ENCODE peak calls at places on chromosomes 13 and 19, in seven cellular contexts. B is gastrocnemius medialis, U is brain microvascular endothelial cell, M is IMR-90, Y is cardiac muscle cell, S is Panc1, Q is ovary. I is an unnamed sample.
A peak's percentile ranks its signal among the peaks of the same experiment; 100 is the strongest.

GRCh38 chr13:26222523-26223046 is 471 bp upstream of the RNF6 start:
- DNase-seq in B (no peak), U (no peak), M (no peak), Y (no peak), S (peak; percentile 18), Q (no peak), I (peak; percentile 15)

GRCh38 chr19:2277138-2277537 is 4.8 kb downstream of the PEAK3 start:
- DNase-seq in B (no peak), U (no peak), M (no peak), Y (no peak), S (no peak), Q (no peak), I (no peak)

GRCh38 chr13:103188688-103189326 is 122.6 kb upstream of the SLC10A2 start:
- DNase-seq in B (no peak), U (no peak), M (no peak), Y (peak; percentile 61), S (no peak), Q (no peak), I (no peak)

GRCh38 chr13:92197669-92198068 is 799.2 kb downstream of the GPC5 start:
- DNase-seq in B (no peak), U (peak; percentile 7), M (peak; percentile 19), Y (peak; percentile 49), S (no peak), Q (no peak), I (no peak)

GRCh38 chr13:43879323-43880181 is at the start of the genes CCDC122 and LACC1:
- DNase-seq in B (peak; percentile 47), U (peak; percentile 76), M (peak; percentile 84), Y (peak; percentile 89), S (no peak), Q (peak; percentile 80), I (peak; percentile 87)

GRCh38 chr19:28488006-28488405 is 724.9 kb downstream of the UQCRFS1 start:
- DNase-seq in B (no peak), U (no peak), M (no peak), Y (no peak), S (no peak), Q (no peak), I (no peak)

GRCh38 chr13:99654076-99654475 is 152.8 kb downstream of the TM9SF2 start:
- DNase-seq in B (no peak), U (no peak), M (no peak), Y (no peak), S (no peak), Q (no peak), I (no peak)

GRCh38 chr19:41299755-41300089 is 10.2 kb upstream of the CCDC97 start:
- DNase-seq in B (peak; percentile 68), U (peak; percentile 78), M (peak; percentile 92), Y (peak; percentile 78), S (no peak), Q (no peak), I (peak; percentile 84)

GRCh38 chr13:51785592-51786424 is 18.2 kb downstream of the DHRS12 start:
- DNase-seq in B (no peak), U (no peak), M (peak; percentile 44), Y (peak; percentile 69), S (no peak), Q (peak; percentile 58), I (peak; percentile 74)

GRCh38 chr19:40247735-40248262 is 21.3 kb upstream of the CCNP start:
- DNase-seq in B (no peak), U (no peak), M (no peak), Y (no peak), S (no peak), Q (no peak), I (no peak)

GRCh38 chr13:49046534-49046933 is 70.8 kb downstream of the FNDC3A start:
- DNase-seq in B (no peak), U (no peak), M (peak; percentile 29), Y (peak; percentile 37), S (no peak), Q (no peak), I (no peak)

GRCh38 chr19:31352296-31352781 is 3.1 kb upstream of the TSHZ3 start:
- DNase-seq in B (no peak), U (no peak), M (no peak), Y (no peak), S (no peak), Q (no peak), I (no peak)

GRCh38 chr13:46844431-46844830 is 47.5 kb upstream of the ESD start:
- DNase-seq in B (no peak), U (no peak), M (peak; percentile 3), Y (no peak), S (no peak), Q (no peak), I (no peak)

GRCh38 chr19:15108145-15108844 is 1.1 kb downstream of the SYDE1 start:
- DNase-seq in B (no peak), U (no peak), M (no peak), Y (peak; percentile 21), S (no peak), Q (no peak), I (no peak)

GRCh38 chr19:16325671-16326400 is 1.2 kb downstream of the KLF2 start:
- DNase-seq in B (no peak), U (no peak), M (no peak), Y (peak; percentile 52), S (no peak), Q (peak; percentile 74), I (no peak)

GRCh38 chr19:16324064-16324383 is 602 bp upstream of the KLF2 start:
- DNase-seq in B (no peak), U (no peak), M (no peak), Y (no peak), S (no peak), Q (no peak), I (no peak)

GRCh38 chr19:16324384-16325160 is at the start of gene KLF2:
- DNase-seq in B (peak; percentile 84), U (peak; percentile 90), M (peak; percentile 90), Y (peak; percentile 96), S (no peak), Q (peak; percentile 96), I (peak; percentile 97)

GRCh38 chr19:16325161-16325527 is 518 bp downstream of the KLF2 start:
- DNase-seq in B (no peak), U (no peak), M (no peak), Y (no peak), S (no peak), Q (peak; percentile 72), I (no peak)

GRCh38 chr19:16323532-16323931 is 1.1 kb upstream of the KLF2 start:
- DNase-seq in B (no peak), U (no peak), M (no peak), Y (no peak), S (no peak), Q (no peak), I (no peak)
- H3K27ac ChIP-seq in B (peak overlapping the region; percentile 99), U (no peak overlapping the region), M (no peak overlapping the region), Y (no peak overlapping the region), S (no peak overlapping the region), Q (peak overlapping the region; percentile 74), I (peak overlapping the region; percentile 98)

GRCh38 chr13:84912720-84913119 is 886.5 kb downstream of the SLITRK6 start:
- DNase-seq in B (no peak), U (no peak), M (no peak), Y (no peak), S (no peak), Q (no peak), I (no peak)

DNA sequence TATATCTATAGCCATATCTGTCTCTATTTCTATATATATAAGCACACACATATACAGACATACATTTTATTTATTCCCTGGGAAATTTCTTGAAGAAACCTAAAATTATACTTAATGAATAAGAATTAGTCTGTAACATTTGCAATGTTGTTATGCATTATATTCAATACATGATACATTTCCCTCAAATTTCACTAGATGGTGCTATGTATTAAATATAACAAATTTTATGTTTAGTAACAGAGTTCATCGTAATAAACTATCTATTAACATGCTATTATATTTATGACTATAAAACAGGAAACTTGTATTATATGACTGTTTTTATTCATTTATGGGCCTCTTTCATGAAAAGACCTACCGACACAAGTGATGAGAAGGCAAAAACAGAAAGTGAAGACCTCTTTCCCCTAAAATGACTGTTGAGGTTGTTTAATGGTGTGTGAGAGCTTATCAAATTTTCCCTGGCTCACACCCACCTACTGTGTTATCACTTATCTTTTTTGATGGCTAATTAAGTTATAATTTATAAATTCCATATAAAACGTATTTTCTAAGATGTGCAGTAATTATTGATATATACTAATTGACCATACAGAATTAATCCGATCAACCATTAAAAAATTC is 881.9 kb downstream of the SLITRK6 start:
- DNase-seq in B (no peak), U (no peak), M (peak; percentile 31), Y (peak; percentile 30), S (no peak), Q (no peak), I (no peak)
- TF ChIP-seq CTCF in B (no peak), U (no peak), M (peak; percentile 50), Y (peak; percentile 31), S (peak; percentile 8), Q (no peak), I (peak; percentile 45)

DNA sequence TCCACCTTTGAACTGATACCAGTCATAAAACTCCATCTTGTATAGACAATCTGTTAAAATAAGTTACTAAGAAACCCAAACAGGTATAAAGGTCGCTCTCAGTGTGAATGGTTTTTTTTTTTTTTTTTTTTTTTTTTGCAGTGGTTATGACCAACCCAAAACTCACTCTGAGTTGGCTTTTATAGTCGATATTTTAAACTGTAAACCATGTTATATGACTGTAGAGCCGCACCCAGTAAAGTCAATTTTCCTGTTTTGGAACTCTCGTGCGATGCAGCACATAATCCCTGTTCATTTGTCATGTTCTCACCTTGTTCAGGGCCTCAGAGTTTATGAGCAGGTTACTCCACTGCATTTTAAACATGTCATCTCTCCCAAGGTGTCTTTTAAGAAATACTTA is 112.4 kb downstream of the KLF5 start:
- DNase-seq in B (no peak), U (no peak), M (no peak), Y (no peak), S (no peak), Q (no peak), I (no peak)
- H3K36me3 ChIP-seq in B (no peaks in the 10 kb centered on the region), U (no peaks in the 10 kb centered on the region), M (no peaks in the 10 kb centered on the region), Y (no peaks in the 10 kb centered on the region), S (no peaks in the 10 kb centered on the region), Q (no peaks in the 10 kb centered on the region), I (no peaks in the 10 kb centered on the region)

GRCh38 chr19:34961775-34962174 is 2.3 kb downstream of the ZNF792 start:
- DNase-seq in B (no peak), U (no peak), M (no peak), Y (no peak), S (no peak), Q (no peak), I (no peak)

GRCh38 chr19:34964598-34964997 is 569 bp upstream of the ZNF792 start:
- DNase-seq in B (no peak), U (no peak), M (no peak), Y (no peak), S (no peak), Q (no peak), I (no peak)

GRCh38 chr19:34962281-34962944 is 1.6 kb downstream of the ZNF792 start:
- DNase-seq in B (no peak), U (no peak), M (peak; percentile 16), Y (peak; percentile 46), S (no peak), Q (no peak), I (peak; percentile 40)

GRCh38 chr19:34962945-34963530 is 991 bp downstream of the ZNF792 start:
- DNase-seq in B (no peak), U (no peak), M (peak; percentile 5), Y (no peak), S (no peak), Q (no peak), I (no peak)

GRCh38 chr19:34963531-34964406 is at the start of gene ZNF792:
- DNase-seq in B (peak; percentile 23), U (peak; percentile 22), M (peak; percentile 34), Y (peak; percentile 68), S (no peak), Q (peak; percentile 65), I (peak; percentile 76)
- H3K27ac ChIP-seq in B (peak within 1 kb of the TSS; percentile 71), U (no peak within 1 kb of the TSS), M (peak within 1 kb of the TSS; percentile 48), Y (peak within 1 kb of the TSS; percentile 26), S (peak within 1 kb of the TSS; percentile 41), Q (no peak within 1 kb of the TSS), I (peak within 1 kb of the TSS; percentile 90)

I was measured in heart right ventricle.